ENCODE peak calls at places on chromosomes 13 and 19, in eight cellular contexts. B is occipital lobe; N is CD8-positive, alpha-beta T cell; U is AG08395; G is naive thymus-derived CD8-positive, alpha-beta T cell; V is activated CD4-positive, alpha-beta T cell treated with anti-CD3 and anti-CD28 coated beads, Interleukin-2, amount 50 U/mL, for 4 hours; E is SW480; M is OCI-M1. W is an unnamed sample.

GRCh38 chr19:1861599-1862031 is 1.8 kb downstream of the KLF16 start:
- DNase-seq in V (no peak), E (no peak), M (peak), U (no peak), N (no peak), G (no peak), B (no peak), W (no peak)

GRCh38 chr13:80030491-80030890 is 310.4 kb downstream of the SPRY2 start:
- DNase-seq in N (no peak), E (peak), U (peak), M (peak), V (no peak), G (no peak), B (no peak), W (no peak)

GRCh38 chr13:110700186-110700585 is 5.7 kb downstream of the CARS2 start:
- DNase-seq in B (no peak), V (no peak), E (no peak), M (no peak), U (no peak), N (no peak), G (no peak), W (no peak)

GRCh38 chr13:62556973-62557372 is 1141.3 kb upstream of the PCDH20 start:
- DNase-seq in U (no peak), V (no peak), G (no peak), B (no peak), M (no peak), E (no peak), N (no peak), W (no peak)

GRCh38 chr13:19910336-19911072 is 47.1 kb upstream of the ZMYM5 start:
- DNase-seq in E (peak), M (no peak), G (no peak), N (no peak), U (peak), B (no peak), V (no peak), W (no peak)

GRCh38 chr19:2867025-2867991 is at the start of gene ZNF556:
- DNase-seq in B (no peak), E (peak), G (no peak), V (no peak), U (peak), M (peak), N (no peak), W (no peak)

GRCh38 chr19:4054471-4055208 is 12.1 kb downstream of the ZBTB7A start:
- DNase-seq in G (no peak), E (no peak), V (no peak), B (no peak), U (no peak), N (no peak), M (no peak), W (no peak)

GRCh38 chr19:17949956-17950309 is 17.0 kb upstream of the KCNN1 start:
- DNase-seq in V (no peak), M (no peak), G (no peak), E (peak), U (no peak), B (no peak), N (no peak), W (no peak)

GRCh38 chr13:24138911-24139310 is 21.6 kb upstream of the SPATA13 start:
- DNase-seq in M (no peak), E (no peak), N (no peak), G (no peak), V (no peak), U (no peak), B (no peak), W (no peak)

GRCh38 chr19:1038995-1039645 is 787 bp upstream of the ABCA7 start:
- DNase-seq in G (no peak), B (no peak), M (no peak), U (no peak), V (no peak), N (no peak), E (peak), W (no peak)

GRCh38 chr13:92842145-92842544 is 384.5 kb upstream of the GPC6 start:
- DNase-seq in G (no peak), E (no peak), V (no peak), M (no peak), B (no peak), U (peak), N (no peak), W (peak)

GRCh38 chr19:38388310-38389100 is at the start of gene SPRED3:
- DNase-seq in N (no peak), G (no peak), U (peak), V (no peak), E (peak), M (no peak), B (no peak), W (no peak)

GRCh38 chr13:109783815-109784589 is 2.4 kb downstream of the IRS2 start:
- DNase-seq in V (no peak), N (no peak), G (no peak), M (no peak), E (no peak), U (no peak), B (no peak), W (no peak)

GRCh38 chr13:33917135-33917534 is 99.2 kb downstream of the RFC3 start:
- DNase-seq in E (no peak), B (peak), V (no peak), N (no peak), G (no peak), U (no peak), M (no peak), W (no peak)

GRCh38 chr13:113442354-113442984 is 10.8 kb downstream of the ADPRHL1 start:
- DNase-seq in M (no peak), G (no peak), U (no peak), E (no peak), B (no peak), V (no peak), N (no peak), W (no peak)

W was measured in HS-27A.